ENCODE peak calls at places on chromosomes 11 and 22, in ten cellular contexts. K, M, T, Z, X, B, S, W, R and P are unnamed samples.
A peak's percentile ranks its signal among the peaks of the same experiment; 100 is the strongest.

GRCh38 chr11:16899708-16900107 is 114.5 kb downstream of the PLEKHA7 start:
- DNase-seq in B (no peak), X (no peak), M (no peak), R (no peak), S (no peak), K (no peak), T (no peak), W (no peak), Z (no peak), P (no peak)

GRCh38 chr22:49934891-49935557 is 16.6 kb downstream of the CRELD2 start:
- DNase-seq in M (peak; percentile 76), W (peak; percentile 42), X (no peak), R (no peak), T (peak; percentile 73), B (peak; percentile 86), S (peak; percentile 62), K (no peak), Z (no peak), P (peak; percentile 76)

GRCh38 chr11:119880143-119880542 is 151.1 kb upstream of the NECTIN1 start:
- DNase-seq in R (no peak), S (no peak), Z (no peak), K (no peak), T (no peak), W (no peak), X (no peak), M (no peak), B (no peak), P (no peak)

GRCh38 chr11:80103149-80103859 is 662.5 kb upstream of the TENM4 start:
- DNase-seq in X (no peak), S (no peak), M (no peak), R (peak; percentile 95), W (peak; percentile 72), T (no peak), Z (peak; percentile 96), B (no peak), K (no peak), P (no peak)

GRCh38 chr22:24088796-24089195 is 77.7 kb downstream of the CABIN1 start:
- DNase-seq in Z (no peak), T (no peak), S (no peak), B (no peak), R (no peak), X (no peak), W (no peak), K (no peak), M (no peak), P (no peak)

GRCh38 chr22:45105281-45105700 is 58.4 kb upstream of the NUP50 start:
- DNase-seq in R (peak; percentile 91), S (no peak), W (no peak), T (no peak), B (no peak), M (no peak), X (peak; percentile 73), Z (peak; percentile 95), K (peak; percentile 1), P (no peak)

GRCh38 chr11:63670077-63670737 is 969 bp downstream of the ATL3 start:
- DNase-seq in T (no peak), S (no peak), R (peak; percentile 50), X (no peak), W (no peak), K (peak; percentile 46), Z (no peak), B (no peak), M (no peak), P (no peak)

GRCh38 chr11:10051868-10052586 is 242.0 kb downstream of the SBF2 start:
- DNase-seq in Z (no peak), W (no peak), M (no peak), R (no peak), T (no peak), S (no peak), X (no peak), B (no peak), K (no peak), P (no peak)

GRCh38 chr11:95863486-95864140 is 60.3 kb downstream of the MTMR2 start:
- DNase-seq in X (no peak), Z (no peak), T (no peak), K (no peak), B (no peak), W (peak; percentile 27), R (peak; percentile 38), M (no peak), S (no peak), P (no peak)

GRCh38 chr22:24482586-24482985 is 12.5 kb upstream of the UPB1 start:
- DNase-seq in X (no peak), B (no peak), K (peak; percentile 5), Z (peak; percentile 76), M (no peak), R (peak; percentile 56), S (no peak), T (no peak), W (peak; percentile 74), P (no peak)

GRCh38 chr11:7307836-7308235 is 56.1 kb downstream of the SYT9 start:
- DNase-seq in M (no peak), B (no peak), Z (no peak), R (no peak), K (no peak), S (no peak), X (no peak), W (no peak), T (no peak), P (no peak)